ENCODE peak calls at places on chromosomes 5 and 9, in five cellular contexts. One of them, this sample, is unnamed.

GRCh38 chr5:168679515-168679920 is 100.3 kb upstream of the PANK3 start:
- DNase-seq in H1: peak
- DNase-seq in NT2/D1: peak
- DNase-seq in HEK293T: peak
- DNase-seq in HepG2: peak
- DNase-seq in this sample: peak

GRCh38 chr5:133159543-133159942 is 107.7 kb downstream of the HSPA4 start:
- DNase-seq in NT2/D1: no peak
- DNase-seq in H1: no peak
- DNase-seq in HepG2: no peak
- DNase-seq in HEK293T: no peak
- DNase-seq in this sample: no peak

GRCh38 chr5:68239485-68239884 is 23.9 kb downstream of the PIK3R1 start:
- DNase-seq in HepG2: peak
- DNase-seq in H1: no peak
- DNase-seq in NT2/D1: no peak
- DNase-seq in HEK293T: peak
- DNase-seq in this sample: no peak

GRCh38 chr5:169157064-169157463 is 143.9 kb downstream of the SLIT3 start:
- DNase-seq in H1: no peak
- DNase-seq in NT2/D1: no peak
- DNase-seq in HEK293T: no peak
- DNase-seq in HepG2: no peak
- DNase-seq in this sample: no peak

GRCh38 chr5:31854181-31854624 is 215.3 kb downstream of the PDZD2 start:
- DNase-seq in NT2/D1: peak
- DNase-seq in H1: peak
- DNase-seq in HEK293T: no peak
- DNase-seq in HepG2: no peak
- DNase-seq in this sample: no peak

GRCh38 chr9:684950-685340 is 156.6 kb upstream of the DMRT1 start:
- DNase-seq in H1: no peak
- DNase-seq in HEK293T: no peak
- DNase-seq in NT2/D1: no peak
- DNase-seq in HepG2: peak
- DNase-seq in this sample: no peak

GRCh38 chr5:98940586-98940985 is 11.8 kb upstream of the CHD1 start:
- DNase-seq in HEK293T: no peak
- DNase-seq in HepG2: no peak
- DNase-seq in H1: no peak
- DNase-seq in NT2/D1: no peak
- DNase-seq in this sample: no peak

GRCh38 chr5:67286006-67286405 is 89.4 kb upstream of the CD180 start:
- DNase-seq in HEK293T: no peak
- DNase-seq in NT2/D1: no peak
- DNase-seq in H1: no peak
- DNase-seq in HepG2: no peak
- DNase-seq in this sample: no peak

GRCh38 chr5:107248065-107248695 is 422.6 kb downstream of the EFNA5 start:
- DNase-seq in HEK293T: peak
- DNase-seq in HepG2: no peak
- DNase-seq in NT2/D1: peak
- DNase-seq in H1: peak
- DNase-seq in this sample: peak

GRCh38 chr9:132712753-132713152 is 42.5 kb downstream of the GTF3C4 start:
- DNase-seq in HEK293T: no peak
- DNase-seq in NT2/D1: no peak
- DNase-seq in HepG2: no peak
- DNase-seq in H1: no peak
- DNase-seq in this sample: no peak

GRCh38 chr5:133149333-133149732 is 97.5 kb downstream of the HSPA4 start:
- DNase-seq in H1: no peak
- DNase-seq in HepG2: no peak
- DNase-seq in NT2/D1: no peak
- DNase-seq in HEK293T: no peak
- DNase-seq in this sample: no peak

GRCh38 chr9:81968026-81968425 is 20.5 kb upstream of the SPATA31D1 start:
- DNase-seq in NT2/D1: no peak
- DNase-seq in HEK293T: no peak
- DNase-seq in H1: no peak
- DNase-seq in HepG2: no peak
- DNase-seq in this sample: no peak

GRCh38 chr5:119357309-119357708 is 1.5 kb downstream of the TNFAIP8 start:
- DNase-seq in H1: no peak
- DNase-seq in HepG2: no peak
- DNase-seq in HEK293T: no peak
- DNase-seq in NT2/D1: no peak
- DNase-seq in this sample: no peak

GRCh38 chr5:573976-574375 is 38.2 kb upstream of the CEP72 start:
- DNase-seq in NT2/D1: no peak
- DNase-seq in HEK293T: no peak
- DNase-seq in HepG2: no peak
- DNase-seq in H1: no peak
- DNase-seq in this sample: no peak

GRCh38 chr5:40167283-40167682 is 512.4 kb upstream of the PTGER4 start:
- DNase-seq in HepG2: no peak
- DNase-seq in H1: no peak
- DNase-seq in HEK293T: no peak
- DNase-seq in NT2/D1: no peak
- DNase-seq in this sample: no peak

GRCh38 chr5:40165106-40165788 is 514.5 kb upstream of the PTGER4 start:
- DNase-seq in H1: no peak
- DNase-seq in HepG2: no peak
- DNase-seq in HEK293T: no peak
- DNase-seq in NT2/D1: no peak
- DNase-seq in this sample: no peak

GRCh38 chr5:40166757-40167156 is 513.0 kb upstream of the PTGER4 start:
- DNase-seq in HepG2: no peak
- DNase-seq in NT2/D1: no peak
- DNase-seq in H1: no peak
- DNase-seq in HEK293T: no peak
- DNase-seq in this sample: no peak

GRCh38 chr5:40160435-40160834 is 519.3 kb upstream of the PTGER4 start:
- DNase-seq in NT2/D1: no peak
- DNase-seq in HEK293T: no peak
- DNase-seq in HepG2: no peak
- DNase-seq in H1: no peak
- DNase-seq in this sample: no peak

DNA sequence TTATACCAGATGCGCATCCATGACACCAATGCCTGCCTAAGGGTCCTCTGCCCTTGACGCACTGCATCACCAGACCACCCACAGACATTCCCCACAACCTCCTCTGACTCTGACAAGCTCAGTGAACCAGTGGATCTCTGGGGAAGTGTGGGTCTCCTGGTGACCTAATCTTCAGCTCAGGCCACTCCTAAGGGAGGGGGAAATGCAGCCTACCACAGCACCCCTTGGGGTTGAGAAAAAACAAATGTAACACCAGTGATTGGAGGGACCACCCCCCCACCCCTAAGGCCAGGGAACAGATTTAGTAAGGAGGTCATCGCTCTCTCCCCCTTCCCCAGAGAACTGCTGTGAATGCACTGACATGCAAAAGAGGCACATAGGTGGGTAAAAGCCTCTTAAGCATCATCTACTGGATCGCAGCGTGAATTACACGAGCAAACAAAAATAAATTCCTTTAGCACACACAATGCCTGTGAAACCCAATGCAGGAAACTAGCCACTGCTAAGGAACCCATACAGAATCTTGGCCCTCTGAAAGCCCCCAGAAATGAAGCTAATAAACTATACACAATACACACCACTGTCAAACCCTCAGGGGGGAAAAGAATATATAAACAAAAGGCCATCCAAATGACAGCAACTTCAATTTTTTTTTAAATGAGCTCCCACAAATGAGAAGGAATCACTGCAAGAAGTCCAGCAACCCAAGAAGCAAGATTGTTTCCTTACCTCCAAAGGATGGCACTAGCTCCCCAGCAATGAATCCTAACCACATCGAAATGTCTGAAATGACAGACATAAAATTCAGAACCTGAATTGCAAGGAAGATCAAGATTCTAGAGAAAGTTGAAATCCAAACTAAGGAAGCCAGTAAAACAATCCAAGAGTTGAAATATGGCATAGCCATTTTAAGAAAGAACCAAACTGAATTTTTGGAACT is 513.7 kb upstream of the PTGER4 start:
- DNase-seq in NT2/D1: no peak
- DNase-seq in HEK293T: no peak
- DNase-seq in HepG2: no peak
- DNase-seq in H1: no peak
- DNase-seq in this sample: no peak
- TF ChIP-seq SUZ12 in NT2/D1: no peak
- TF ChIP-seq SUZ12 in HEK293T: no peak
- TF ChIP-seq SUZ12 in HepG2: no peak
- TF ChIP-seq SUZ12 in H1: no peak
- TF ChIP-seq SUZ12 in this sample: no peak

GRCh38 chr5:36370073-36370472 is 68.4 kb upstream of the RANBP3L start:
- DNase-seq in H1: no peak
- DNase-seq in HepG2: no peak
- DNase-seq in NT2/D1: no peak
- DNase-seq in HEK293T: no peak
- DNase-seq in this sample: no peak

GRCh38 chr5:36374275-36374862 is 72.7 kb upstream of the RANBP3L start:
- DNase-seq in NT2/D1: no peak
- DNase-seq in HEK293T: no peak
- DNase-seq in HepG2: no peak
- DNase-seq in H1: no peak
- DNase-seq in this sample: no peak

GRCh38 chr5:36371366-36371765 is 69.7 kb upstream of the RANBP3L start:
- DNase-seq in HepG2: no peak
- DNase-seq in NT2/D1: no peak
- DNase-seq in HEK293T: no peak
- DNase-seq in H1: no peak
- DNase-seq in this sample: no peak

GRCh38 chr5:36377192-36377591 is 75.5 kb upstream of the RANBP3L start:
- DNase-seq in H1: no peak
- DNase-seq in HepG2: no peak
- DNase-seq in NT2/D1: no peak
- DNase-seq in HEK293T: no peak
- DNase-seq in this sample: no peak

DNA sequence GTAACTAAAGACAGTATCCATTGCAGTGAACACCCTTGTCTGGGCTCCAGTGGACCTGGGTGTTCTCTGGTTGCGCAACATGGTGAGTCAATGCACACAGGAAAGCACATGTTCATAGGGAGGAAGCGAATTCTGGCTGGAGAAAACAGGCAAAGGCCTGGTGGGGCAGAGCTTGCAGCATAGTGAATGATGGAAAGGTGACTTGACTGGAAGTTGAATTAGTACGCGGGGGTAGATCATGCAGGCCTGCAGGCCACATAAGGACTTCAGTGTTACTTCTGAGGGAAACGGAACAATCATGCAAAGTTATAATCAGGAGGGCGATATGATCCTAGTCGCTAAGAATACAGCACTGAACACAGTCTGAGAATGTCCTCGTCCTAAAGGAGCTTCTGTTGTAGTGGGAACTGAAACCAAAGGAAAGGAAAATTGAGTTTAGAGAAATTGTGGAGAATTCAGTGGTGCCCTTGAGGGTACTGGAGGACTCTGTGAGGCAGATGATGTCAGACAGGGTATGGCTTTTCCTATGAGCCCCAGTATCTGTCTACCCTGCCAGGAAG is 71.9 kb upstream of the RANBP3L start:
- DNase-seq in HEK293T: no peak
- DNase-seq in NT2/D1: no peak
- DNase-seq in H1: no peak
- DNase-seq in HepG2: peak
- DNase-seq in this sample: no peak
- TF ChIP-seq SUZ12 in HEK293T: no peak
- TF ChIP-seq SUZ12 in NT2/D1: no peak
- TF ChIP-seq SUZ12 in H1: no peak
- TF ChIP-seq SUZ12 in HepG2: no peak
- TF ChIP-seq SUZ12 in this sample: no peak

DNA sequence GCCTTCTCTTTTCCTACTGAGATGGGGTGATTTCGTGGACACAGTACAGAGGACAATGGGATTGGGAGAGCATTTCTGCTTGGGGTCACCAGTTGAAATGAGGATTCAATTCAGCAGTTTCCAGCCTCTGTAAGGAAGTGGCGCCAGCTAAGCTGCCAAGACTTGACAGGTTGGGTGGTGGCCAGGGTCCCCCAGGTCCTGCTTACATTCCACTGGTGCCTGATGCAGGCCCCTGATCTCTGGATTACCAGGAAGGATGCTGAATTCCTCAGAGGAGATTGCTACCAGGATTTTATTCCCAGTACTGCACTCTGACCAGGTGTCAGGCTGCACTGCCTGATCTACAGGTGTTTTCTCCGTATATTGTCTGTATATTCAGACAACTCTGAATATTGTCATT is 119.7 kb downstream of the PSD2 start:
- DNase-seq in HepG2: no peak
- DNase-seq in HEK293T: no peak
- DNase-seq in H1: no peak
- DNase-seq in NT2/D1: no peak
- DNase-seq in this sample: no peak
- TF ChIP-seq SUZ12 in HepG2: no peak
- TF ChIP-seq SUZ12 in HEK293T: no peak
- TF ChIP-seq SUZ12 in H1: no peak
- TF ChIP-seq SUZ12 in NT2/D1: no peak
- TF ChIP-seq SUZ12 in this sample: no peak

GRCh38 chr5:109570362-109570874 is 119.3 kb upstream of the MAN2A1 start:
- DNase-seq in HepG2: no peak
- DNase-seq in HEK293T: no peak
- DNase-seq in NT2/D1: no peak
- DNase-seq in H1: no peak
- DNase-seq in this sample: no peak
- TF ChIP-seq SUZ12 in HepG2: no peak
- TF ChIP-seq SUZ12 in HEK293T: no peak
- TF ChIP-seq SUZ12 in NT2/D1: no peak
- TF ChIP-seq SUZ12 in H1: no peak
- TF ChIP-seq SUZ12 in this sample: no peak

GRCh38 chr9:115593587-115594091 is 475.7 kb upstream of the TNC start:
- DNase-seq in H1: no peak
- DNase-seq in HepG2: peak
- DNase-seq in HEK293T: peak
- DNase-seq in NT2/D1: peak
- DNase-seq in this sample: no peak
- TF ChIP-seq SUZ12 in H1: no peak
- TF ChIP-seq SUZ12 in HepG2: no peak
- TF ChIP-seq SUZ12 in HEK293T: no peak
- TF ChIP-seq SUZ12 in NT2/D1: no peak
- TF ChIP-seq SUZ12 in this sample: no peak

DNA sequence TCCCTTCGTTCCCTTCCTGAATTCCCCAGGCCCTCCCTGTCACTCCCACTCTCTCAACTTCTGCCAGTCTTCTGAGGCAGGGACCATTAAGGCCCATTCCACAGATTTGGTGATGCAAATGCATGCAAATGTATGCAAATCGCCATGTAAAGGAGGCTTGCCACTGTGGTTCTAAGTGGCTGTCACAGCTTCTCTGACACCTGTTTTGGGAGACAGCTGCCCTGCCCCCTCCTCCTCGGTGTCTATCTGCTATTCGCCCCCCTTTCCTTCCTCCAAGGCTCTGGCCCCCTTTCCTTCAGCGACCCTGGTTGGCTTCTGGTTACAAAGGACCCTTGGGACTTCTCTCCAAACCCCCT is 10.5 kb upstream of the ARAP3 start:
- DNase-seq in HepG2: no peak
- DNase-seq in HEK293T: no peak
- DNase-seq in NT2/D1: no peak
- DNase-seq in H1: no peak
- DNase-seq in this sample: no peak
- TF ChIP-seq SUZ12 in HepG2: no peak
- TF ChIP-seq SUZ12 in HEK293T: no peak
- TF ChIP-seq SUZ12 in NT2/D1: no peak
- TF ChIP-seq SUZ12 in H1: no peak
- TF ChIP-seq SUZ12 in this sample: no peak

This sample was measured in GM12878.